ENCODE peak calls at places on chromosomes 16 and 17, in four cellular contexts. E, P, Y and X are unnamed samples.

GRCh38 chr17:16947470-16947869 is 24.4 kb downstream of the TNFRSF13B start:
- DNase-seq in P (no peak), Y (no peak), E (no peak), X (no peak)

GRCh38 chr16:84677849-84678248 is 22.0 kb upstream of the USP10 start:
- DNase-seq in E (no peak), P (no peak), Y (no peak), X (no peak)

GRCh38 chr17:72139213-72139612 is 18.4 kb downstream of the SOX9 start:
- DNase-seq in E (no peak), P (no peak), Y (no peak), X (no peak)

GRCh38 chr16:11946433-11946832 is 4.6 kb upstream of the NPIPB2 start:
- DNase-seq in P (no peak), Y (no peak), E (no peak), X (no peak)

GRCh38 chr17:50599606-50600005 is 35.1 kb upstream of the ABCC3 start:
- DNase-seq in P (no peak), Y (no peak), E (no peak), X (no peak)

GRCh38 chr16:11349599-11350276 is 4.5 kb downstream of the RMI2 start:
- DNase-seq in P (no peak), E (peak; percentile 28), Y (no peak), X (no peak)

GRCh38 chr16:11038777-11039176 is 94.4 kb downstream of the CLEC16A start:
- DNase-seq in Y (no peak), P (no peak), E (peak; percentile 54), X (no peak)

GRCh38 chr16:24093049-24093448 is 163.1 kb upstream of the CACNG3 start:
- DNase-seq in P (no peak), E (no peak), Y (no peak), X (no peak)

GRCh38 chr17:43905985-43906852 is 1.1 kb downstream of the MPP2 start:
- DNase-seq in P (peak; percentile 56), Y (peak; percentile 28), E (no peak), X (peak; percentile 34)

GRCh38 chr17:21036361-21036881 is 6.4 kb downstream of the USP22 start:
- DNase-seq in Y (no peak), P (no peak), E (no peak), X (no peak)

GRCh38 chr17:74177018-74177450 is 26.4 kb upstream of the RPL38 start:
- DNase-seq in E (peak; percentile 25), Y (no peak), P (no peak), X (no peak)

GRCh38 chr17:59764292-59764741 is 56.9 kb downstream of the VMP1 start:
- DNase-seq in Y (no peak), P (no peak), E (no peak), X (no peak)

GRCh38 chr16:49588729-49589384 is 215.3 kb downstream of the C16orf78 start:
- DNase-seq in Y (no peak), P (no peak), E (no peak), X (no peak)

GRCh38 chr17:29256735-29257466 is 10.2 kb downstream of the CRYBA1 start:
- DNase-seq in E (no peak), P (no peak), Y (no peak), X (no peak)

GRCh38 chr17:28477928-28478327 is 4.5 kb downstream of the SLC13A2 start:
- DNase-seq in Y (no peak), P (no peak), E (no peak), X (no peak)

GRCh38 chr17:74280093-74280513 is 6.1 kb downstream of the DNAI2 start:
- DNase-seq in P (no peak), E (no peak), Y (no peak), X (no peak)

GRCh38 chr17:3913531-3914318 is 2.5 kb downstream of the P2RX1 start:
- DNase-seq in Y (no peak), P (no peak), E (peak; percentile 70), X (no peak)

GRCh38 chr17:82050761-82051641 is 610 bp downstream of the RFNG start:
- DNase-seq in E (no peak), P (no peak), Y (no peak), X (no peak)